ENCODE peak calls at places on chromosomes 12 and 14, in seven cellular contexts. One of them, this sample, is unnamed.

GRCh38 chr12:104336115-104336514 is 32.6 kb downstream of the EID3 start:
- DNase-seq in astrocyte of the spinal cord: no peak
- DNase-seq in stomach: no peak
- DNase-seq in progenitor cell of endocrine pancreas: no peak
- DNase-seq in IMR-90: no peak
- DNase-seq in cardiac fibroblast: no peak
- DNase-seq in CD4-positive, alpha-beta T cell: no peak
- DNase-seq in this sample: no peak

GRCh38 chr14:75132374-75133086 is 5.7 kb upstream of the NEK9 start:
- DNase-seq in IMR-90: peak; percentile 74
- DNase-seq in stomach: no peak
- DNase-seq in astrocyte of the spinal cord: peak; percentile 75
- DNase-seq in cardiac fibroblast: peak; percentile 88
- DNase-seq in CD4-positive, alpha-beta T cell: peak; percentile 24
- DNase-seq in progenitor cell of endocrine pancreas: peak; percentile 49
- DNase-seq in this sample: peak; percentile 40

GRCh38 chr12:130787041-130787440 is 52.0 kb downstream of the STX2 start:
- DNase-seq in CD4-positive, alpha-beta T cell: no peak
- DNase-seq in progenitor cell of endocrine pancreas: no peak
- DNase-seq in cardiac fibroblast: no peak
- DNase-seq in astrocyte of the spinal cord: no peak
- DNase-seq in stomach: no peak
- DNase-seq in IMR-90: no peak
- DNase-seq in this sample: no peak

GRCh38 chr12:29698756-29699155 is 85.0 kb downstream of the TMTC1 start:
- DNase-seq in IMR-90: no peak
- DNase-seq in astrocyte of the spinal cord: no peak
- DNase-seq in cardiac fibroblast: no peak
- DNase-seq in CD4-positive, alpha-beta T cell: no peak
- DNase-seq in stomach: no peak
- DNase-seq in progenitor cell of endocrine pancreas: no peak
- DNase-seq in this sample: no peak

GRCh38 chr12:8950702-8951478 is 1.4 kb upstream of the M6PR start:
- DNase-seq in cardiac fibroblast: no peak
- DNase-seq in stomach: no peak
- DNase-seq in astrocyte of the spinal cord: no peak
- DNase-seq in CD4-positive, alpha-beta T cell: no peak
- DNase-seq in progenitor cell of endocrine pancreas: no peak
- DNase-seq in IMR-90: no peak
- DNase-seq in this sample: no peak

GRCh38 chr12:105724651-105725050 is 394.2 kb downstream of the C12orf75 start:
- DNase-seq in stomach: no peak
- DNase-seq in progenitor cell of endocrine pancreas: no peak
- DNase-seq in IMR-90: no peak
- DNase-seq in cardiac fibroblast: no peak
- DNase-seq in CD4-positive, alpha-beta T cell: no peak
- DNase-seq in astrocyte of the spinal cord: peak; percentile 33
- DNase-seq in this sample: no peak

GRCh38 chr14:75803768-75804167 is 142.7 kb downstream of the TTLL5 start:
- DNase-seq in stomach: no peak
- DNase-seq in progenitor cell of endocrine pancreas: no peak
- DNase-seq in IMR-90: no peak
- DNase-seq in astrocyte of the spinal cord: peak; percentile 47
- DNase-seq in cardiac fibroblast: peak; percentile 37
- DNase-seq in CD4-positive, alpha-beta T cell: no peak
- DNase-seq in this sample: no peak

GRCh38 chr12:90979019-90979418 is 24.0 kb upstream of the CCER1 start:
- DNase-seq in progenitor cell of endocrine pancreas: no peak
- DNase-seq in CD4-positive, alpha-beta T cell: no peak
- DNase-seq in astrocyte of the spinal cord: no peak
- DNase-seq in IMR-90: no peak
- DNase-seq in stomach: no peak
- DNase-seq in cardiac fibroblast: no peak
- DNase-seq in this sample: no peak

GRCh38 chr12:92078167-92079053 is 67.2 kb downstream of the BTG1 start:
- DNase-seq in cardiac fibroblast: peak; percentile 96
- DNase-seq in IMR-90: peak; percentile 96
- DNase-seq in astrocyte of the spinal cord: peak; percentile 97
- DNase-seq in progenitor cell of endocrine pancreas: no peak
- DNase-seq in stomach: no peak
- DNase-seq in CD4-positive, alpha-beta T cell: no peak
- DNase-seq in this sample: no peak

GRCh38 chr12:100741084-100741711 is 53.4 kb upstream of the ANO4 start:
- DNase-seq in cardiac fibroblast: peak; percentile 43
- DNase-seq in IMR-90: peak; percentile 37
- DNase-seq in stomach: no peak
- DNase-seq in CD4-positive, alpha-beta T cell: no peak
- DNase-seq in progenitor cell of endocrine pancreas: no peak
- DNase-seq in astrocyte of the spinal cord: peak; percentile 32
- DNase-seq in this sample: peak; percentile 34

GRCh38 chr14:50320279-50320678 is 8.2 kb downstream of the DMAC2L start:
- DNase-seq in CD4-positive, alpha-beta T cell: no peak
- DNase-seq in stomach: no peak
- DNase-seq in cardiac fibroblast: peak; percentile 60
- DNase-seq in IMR-90: peak; percentile 82
- DNase-seq in progenitor cell of endocrine pancreas: no peak
- DNase-seq in astrocyte of the spinal cord: peak; percentile 51
- DNase-seq in this sample: peak; percentile 26

GRCh38 chr14:75268638-75269550 is 9.7 kb upstream of the FOS start:
- DNase-seq in stomach: no peak
- DNase-seq in CD4-positive, alpha-beta T cell: no peak
- DNase-seq in IMR-90: no peak
- DNase-seq in astrocyte of the spinal cord: no peak
- DNase-seq in cardiac fibroblast: no peak
- DNase-seq in progenitor cell of endocrine pancreas: no peak
- DNase-seq in this sample: no peak

GRCh38 chr14:104288272-104288671 is 149.9 kb downstream of the KIF26A start:
- DNase-seq in stomach: no peak
- DNase-seq in astrocyte of the spinal cord: no peak
- DNase-seq in CD4-positive, alpha-beta T cell: no peak
- DNase-seq in cardiac fibroblast: no peak
- DNase-seq in progenitor cell of endocrine pancreas: no peak
- DNase-seq in IMR-90: no peak
- DNase-seq in this sample: no peak

GRCh38 chr12:8698132-8698829 is 490 bp downstream of the RIMKLB start:
- DNase-seq in CD4-positive, alpha-beta T cell: peak; percentile 24
- DNase-seq in cardiac fibroblast: peak; percentile 55
- DNase-seq in stomach: peak; percentile 62
- DNase-seq in IMR-90: peak; percentile 16
- DNase-seq in astrocyte of the spinal cord: peak; percentile 38
- DNase-seq in progenitor cell of endocrine pancreas: peak; percentile 71
- DNase-seq in this sample: peak; percentile 66

GRCh38 chr12:108788911-108789310 is 57.6 kb upstream of the CORO1C start:
- DNase-seq in cardiac fibroblast: no peak
- DNase-seq in progenitor cell of endocrine pancreas: no peak
- DNase-seq in CD4-positive, alpha-beta T cell: no peak
- DNase-seq in stomach: no peak
- DNase-seq in astrocyte of the spinal cord: no peak
- DNase-seq in IMR-90: no peak
- DNase-seq in this sample: no peak

GRCh38 chr12:53378705-53379388 is 1.1 kb upstream of the SP1 start:
- DNase-seq in astrocyte of the spinal cord: no peak
- DNase-seq in stomach: no peak
- DNase-seq in CD4-positive, alpha-beta T cell: no peak
- DNase-seq in IMR-90: no peak
- DNase-seq in cardiac fibroblast: no peak
- DNase-seq in progenitor cell of endocrine pancreas: no peak
- DNase-seq in this sample: no peak

GRCh38 chr12:89862511-89863331 is 154.1 kb upstream of the ATP2B1 start:
- DNase-seq in cardiac fibroblast: peak; percentile 11
- DNase-seq in astrocyte of the spinal cord: no peak
- DNase-seq in progenitor cell of endocrine pancreas: no peak
- DNase-seq in CD4-positive, alpha-beta T cell: peak; percentile 35
- DNase-seq in IMR-90: no peak
- DNase-seq in stomach: no peak
- DNase-seq in this sample: peak; percentile 43

GRCh38 chr14:34710744-34711143 is 3.6 kb downstream of the CFL2 start:
- DNase-seq in cardiac fibroblast: peak; percentile 47
- DNase-seq in progenitor cell of endocrine pancreas: no peak
- DNase-seq in IMR-90: peak; percentile 66
- DNase-seq in stomach: no peak
- DNase-seq in CD4-positive, alpha-beta T cell: no peak
- DNase-seq in astrocyte of the spinal cord: peak; percentile 16
- DNase-seq in this sample: no peak

GRCh38 chr12:128268348-128268725 is 1.4 kb downstream of the TMEM132C start:
- DNase-seq in stomach: no peak
- DNase-seq in CD4-positive, alpha-beta T cell: no peak
- DNase-seq in IMR-90: no peak
- DNase-seq in cardiac fibroblast: no peak
- DNase-seq in progenitor cell of endocrine pancreas: no peak
- DNase-seq in astrocyte of the spinal cord: no peak
- DNase-seq in this sample: no peak

DNA sequence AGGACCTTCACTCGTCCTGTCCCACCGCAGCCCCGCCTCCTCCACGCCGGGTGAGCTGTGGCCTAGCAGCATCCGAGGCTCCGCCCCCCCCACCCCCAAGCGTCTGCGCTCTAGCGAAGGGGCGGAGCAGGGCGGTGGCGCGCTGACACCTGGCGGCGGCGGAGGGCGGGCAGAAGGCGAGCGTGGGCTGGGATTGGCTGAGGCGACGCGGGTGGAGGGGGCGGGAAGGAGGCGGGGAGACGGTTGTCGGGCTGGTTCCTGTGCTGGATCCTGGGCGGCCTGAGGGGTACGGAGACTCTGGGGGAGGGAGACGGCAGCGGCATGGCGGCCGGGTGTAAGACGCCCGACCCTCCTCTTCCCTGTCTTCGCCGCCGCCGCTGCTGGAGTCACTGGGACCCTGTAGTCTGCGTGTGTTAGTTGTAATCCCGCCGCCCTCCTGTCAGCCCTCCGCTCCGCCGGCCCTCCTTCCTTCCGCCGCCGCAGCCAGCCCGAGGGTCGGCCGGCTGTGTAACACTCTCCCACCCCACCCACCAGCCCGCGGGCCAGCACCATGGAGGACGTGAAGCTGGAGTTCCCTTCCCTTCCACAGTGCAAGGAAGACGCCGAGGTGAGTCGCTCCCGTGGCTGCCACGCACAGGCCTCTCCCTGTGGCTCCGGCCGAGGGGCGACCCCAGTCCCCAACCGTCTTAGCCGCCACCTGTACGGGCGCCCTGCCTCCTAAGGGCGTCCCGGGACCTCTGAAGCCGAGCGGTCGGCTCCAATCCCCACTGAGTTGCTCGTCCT is at the start of gene STYX:
- DNase-seq in astrocyte of the spinal cord: peak; percentile 99
- DNase-seq in progenitor cell of endocrine pancreas: peak; percentile 99
- DNase-seq in cardiac fibroblast: peak; percentile 99
- DNase-seq in CD4-positive, alpha-beta T cell: peak; percentile 96
- DNase-seq in stomach: peak; percentile 99
- DNase-seq in IMR-90: peak; percentile 96
- DNase-seq in this sample: peak; percentile 95
- TF ChIP-seq CTCF in astrocyte of the spinal cord: no peak
- TF ChIP-seq CTCF in progenitor cell of endocrine pancreas: no peak
- TF ChIP-seq CTCF in cardiac fibroblast: no peak
- TF ChIP-seq CTCF in CD4-positive, alpha-beta T cell: no peak
- TF ChIP-seq CTCF in stomach: peak; percentile 44
- TF ChIP-seq CTCF in IMR-90: no peak
- TF ChIP-seq CTCF in this sample: no peak

DNA sequence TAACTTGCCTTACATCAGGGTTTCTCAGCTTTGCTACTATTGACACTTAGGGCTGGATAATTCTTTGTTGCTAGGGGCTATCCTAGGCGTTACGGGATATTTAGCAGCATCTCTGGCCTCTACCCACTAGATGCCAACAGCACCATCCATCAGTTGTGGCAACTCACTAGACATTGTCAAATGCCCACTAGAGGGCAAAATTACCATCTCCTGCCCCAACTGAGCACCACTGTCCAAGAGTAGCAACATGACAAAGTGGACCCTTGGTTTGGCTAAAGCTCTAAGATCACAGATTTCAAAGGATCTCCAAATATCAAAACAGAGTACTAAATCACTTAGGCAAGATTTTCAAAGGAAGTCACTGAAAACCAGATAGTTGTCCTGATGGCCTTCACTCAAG is 251.7 kb upstream of the TBX3 start:
- DNase-seq in stomach: no peak
- DNase-seq in astrocyte of the spinal cord: no peak
- DNase-seq in CD4-positive, alpha-beta T cell: no peak
- DNase-seq in IMR-90: no peak
- DNase-seq in progenitor cell of endocrine pancreas: no peak
- DNase-seq in cardiac fibroblast: no peak
- DNase-seq in this sample: no peak
- TF ChIP-seq CTCF in stomach: no peak
- TF ChIP-seq CTCF in astrocyte of the spinal cord: peak; percentile 25
- TF ChIP-seq CTCF in CD4-positive, alpha-beta T cell: no peak
- TF ChIP-seq CTCF in IMR-90: no peak
- TF ChIP-seq CTCF in progenitor cell of endocrine pancreas: no peak
- TF ChIP-seq CTCF in cardiac fibroblast: peak; percentile 15
- TF ChIP-seq CTCF in this sample: no peak

DNA sequence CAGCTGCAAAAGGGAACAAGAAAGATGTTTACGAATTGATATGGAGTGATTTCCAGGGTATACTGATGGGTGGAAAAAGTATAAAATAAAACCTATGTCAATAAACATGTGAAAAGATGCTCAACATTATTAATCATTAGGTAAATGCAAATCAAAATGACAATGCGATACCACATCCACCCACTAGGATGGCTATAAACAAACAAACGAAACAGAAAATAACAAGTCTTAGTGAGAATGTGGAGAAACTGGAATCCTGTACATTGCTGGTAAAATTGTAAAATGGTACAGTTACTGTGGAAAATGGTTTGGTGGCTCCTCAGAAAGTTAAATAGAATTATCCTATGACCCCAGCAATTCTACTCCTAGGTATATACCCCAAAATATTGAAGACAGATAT is 9.5 kb upstream of the BEST3 start:
- DNase-seq in CD4-positive, alpha-beta T cell: no peak
- DNase-seq in astrocyte of the spinal cord: no peak
- DNase-seq in stomach: no peak
- DNase-seq in progenitor cell of endocrine pancreas: no peak
- DNase-seq in IMR-90: no peak
- DNase-seq in cardiac fibroblast: no peak
- DNase-seq in this sample: no peak
- TF ChIP-seq CTCF in CD4-positive, alpha-beta T cell: no peak
- TF ChIP-seq CTCF in astrocyte of the spinal cord: no peak
- TF ChIP-seq CTCF in stomach: no peak
- TF ChIP-seq CTCF in progenitor cell of endocrine pancreas: peak; percentile 40
- TF ChIP-seq CTCF in IMR-90: no peak
- TF ChIP-seq CTCF in cardiac fibroblast: no peak
- TF ChIP-seq CTCF in this sample: no peak

DNA sequence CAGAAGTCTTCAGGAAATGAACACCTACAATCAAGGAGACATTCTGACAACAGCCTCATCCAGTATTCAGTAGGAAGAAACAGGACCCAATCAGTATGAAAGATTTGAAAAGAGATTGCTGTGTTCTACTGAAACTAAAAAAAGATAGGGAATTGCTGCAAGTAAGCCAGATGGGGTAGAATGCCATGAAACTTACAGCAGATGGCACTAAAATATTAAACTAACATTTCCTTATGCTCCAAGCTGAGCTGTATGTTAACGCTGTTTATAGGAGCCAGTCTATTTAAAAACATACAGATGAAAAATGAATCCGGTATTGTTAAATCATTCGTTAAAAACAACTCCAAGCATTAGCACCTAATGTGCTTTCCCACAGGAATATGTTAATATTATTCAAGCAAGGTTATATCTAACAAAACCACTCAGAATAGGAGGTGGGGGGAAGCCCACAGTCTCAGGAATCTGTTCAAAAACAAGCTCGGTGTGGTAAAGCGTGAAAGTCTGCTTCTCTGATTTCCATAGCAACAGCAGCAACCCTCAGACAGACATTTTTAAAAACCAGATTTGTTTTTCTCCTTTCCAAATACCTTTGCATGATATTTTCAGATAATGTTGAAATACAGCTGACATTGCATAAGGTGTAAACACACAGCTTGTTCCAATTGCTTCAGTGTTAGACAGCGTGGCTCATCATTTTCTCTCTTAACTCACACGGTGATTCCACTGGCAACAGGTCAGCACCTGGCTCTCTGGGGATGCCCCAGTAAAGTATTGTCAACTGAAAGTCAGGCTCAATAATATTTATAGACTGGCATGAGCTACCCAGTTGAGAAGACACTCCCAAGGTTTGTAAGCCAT is 131.4 kb upstream of the CCDC175 start:
- DNase-seq in CD4-positive, alpha-beta T cell: no peak
- DNase-seq in astrocyte of the spinal cord: peak; percentile 23
- DNase-seq in progenitor cell of endocrine pancreas: no peak
- DNase-seq in stomach: no peak
- DNase-seq in IMR-90: no peak
- DNase-seq in cardiac fibroblast: peak; percentile 10
- DNase-seq in this sample: no peak
- TF ChIP-seq CTCF in CD4-positive, alpha-beta T cell: no peak
- TF ChIP-seq CTCF in astrocyte of the spinal cord: peak; percentile 15
- TF ChIP-seq CTCF in progenitor cell of endocrine pancreas: no peak
- TF ChIP-seq CTCF in stomach: peak; percentile 42
- TF ChIP-seq CTCF in IMR-90: no peak
- TF ChIP-seq CTCF in cardiac fibroblast: no peak
- TF ChIP-seq CTCF in this sample: no peak